ENCODE peak calls at places on chromosomes 2 and 18, in seven cellular contexts. R, K, J, I, B, S and X are unnamed samples.

GRCh38 chr2:192196451-192197194 is 1.9 kb upstream of the TMEFF2 start:
- DNase-seq in S (no peak), I (peak), K (no peak), B (no peak), J (no peak), R (peak), X (peak)

GRCh38 chr2:155494744-155495143 is 796.2 kb downstream of the KCNJ3 start:
- DNase-seq in K (no peak), B (no peak), I (no peak), S (no peak), R (no peak), J (no peak), X (no peak)

GRCh38 chr2:11279398-11279797 is 65.0 kb downstream of the ROCK2 start:
- DNase-seq in B (no peak), S (no peak), K (no peak), J (no peak), I (no peak), R (no peak), X (no peak)

GRCh38 chr2:134273240-134273983 is 19.5 kb downstream of the MGAT5 start:
- DNase-seq in J (no peak), K (no peak), B (no peak), S (no peak), R (no peak), I (no peak), X (no peak)

GRCh38 chr2:45909677-45910191 is 258.3 kb downstream of the PRKCE start:
- DNase-seq in J (no peak), S (no peak), R (peak), K (peak), B (peak), I (no peak), X (no peak)

GRCh38 chr2:949384-949893 is 1.2 kb upstream of the SNTG2 start:
- DNase-seq in J (no peak), I (no peak), S (no peak), B (no peak), K (no peak), R (no peak), X (no peak)

GRCh38 chr18:36337679-36338419 is 40.3 kb downstream of the FHOD3 start:
- DNase-seq in K (no peak), B (no peak), I (no peak), J (no peak), R (no peak), S (no peak), X (no peak)

GRCh38 chr2:217680376-217680775 is 322.4 kb downstream of the TNS1 start:
- DNase-seq in J (no peak), S (no peak), R (no peak), B (no peak), K (no peak), I (no peak), X (no peak)

GRCh38 chr2:160561551-160562280 is 68.1 kb upstream of the RBMS1 start:
- DNase-seq in I (no peak), R (no peak), J (no peak), S (no peak), B (no peak), K (no peak), X (no peak)

GRCh38 chr18:76824754-76825153 is 2.4 kb downstream of the ZNF236 start:
- DNase-seq in B (no peak), J (no peak), S (no peak), I (no peak), K (no peak), R (peak), X (no peak)